ENCODE peak calls at places on chromosomes 4 and X, in seven cellular contexts. H, O, N, B, Q, C and I are unnamed samples. For H3K4me1, the result is how much of the 10 kb centered on the place peaks cover.

GRCh38 chr4:61202638-61203495 is 2.7 kb downstream of the ADGRL3 start:
- DNase-seq in H (peak), O (no peak), N (no peak), B (no peak), Q (peak), C (no peak), I (peak)

GRCh38 chr4:66920514-66920913 is 624.8 kb downstream of the CENPC start:
- DNase-seq in H (no peak), O (no peak), N (no peak), B (no peak), Q (no peak), C (no peak), I (no peak)

GRCh38 chr4:113945906-113946305 is 33.5 kb downstream of the ARSJ start:
- DNase-seq in H (no peak), O (no peak), N (peak), B (no peak), Q (no peak), C (no peak), I (no peak)

GRCh38 chr4:76067652-76068286 is 6.7 kb upstream of the ART3 start:
- DNase-seq in H (peak), O (peak), N (peak), B (peak), Q (no peak), C (no peak), I (peak)

GRCh38 chr4:48490680-48491513 is 845 bp downstream of the ZAR1 start:
- DNase-seq in H (peak), O (peak), N (no peak), B (peak), Q (no peak), C (no peak), I (peak)

GRCh38 chr4:180059216-180059881 is 2183.9 kb upstream of the TENM3 start:
- DNase-seq in H (peak), O (no peak), N (peak), B (peak), Q (peak), C (no peak), I (peak)

GRCh38 chrX:70998402-70999027 is 67.6 kb upstream of the SLC7A3 start:
- DNase-seq in H (peak), O (no peak), N (peak), B (no peak), Q (no peak), C (no peak), I (peak)

GRCh38 chr4:40555176-40555900 is 74.3 kb downstream of the RBM47 start:
- DNase-seq in H (no peak), O (no peak), N (no peak), B (no peak), Q (no peak), C (no peak), I (no peak)

GRCh38 chr4:95118507-95118906 is 360.8 kb downstream of the BMPR1B start:
- DNase-seq in H (peak), O (no peak), N (no peak), B (no peak), Q (no peak), C (no peak), I (peak)

GRCh38 chr4:40915318-40916217 is 165.8 kb downstream of the NSUN7 start:
- DNase-seq in H (no peak), O (no peak), N (peak), B (no peak), Q (peak), C (no peak), I (no peak)

GRCh38 chr4:32775049-32775448 is 2054.9 kb downstream of the PCDH7 start:
- DNase-seq in H (peak), O (no peak), N (no peak), B (no peak), Q (no peak), C (no peak), I (peak)

GRCh38 chr4:141995051-141995450 is 358.7 kb downstream of the IL15 start:
- DNase-seq in H (no peak), O (no peak), N (no peak), B (no peak), Q (no peak), C (no peak), I (no peak)

GRCh38 chr4:184401397-184402171 is 72.8 kb downstream of the IRF2 start:
- DNase-seq in H (peak), O (no peak), N (no peak), B (no peak), Q (no peak), C (no peak), I (no peak)

GRCh38 chr4:175882891-175883290 is 70.8 kb upstream of the GPM6A start:
- DNase-seq in H (no peak), O (no peak), N (no peak), B (no peak), Q (no peak), C (no peak), I (no peak)

GRCh38 chr4:79016878-79017277 is 77.6 kb upstream of the PAQR3 start:
- DNase-seq in H (no peak), O (no peak), N (no peak), B (no peak), Q (no peak), C (no peak), I (no peak)

GRCh38 chr4:77418333-77418732 is 187.3 kb upstream of the CXCL13 start:
- DNase-seq in H (peak), O (no peak), N (peak), B (no peak), Q (no peak), C (no peak), I (peak)

GRCh38 chr4:3517731-3518510 is 14.3 kb downstream of the LRPAP1 start:
- DNase-seq in H (no peak), O (peak), N (no peak), B (peak), Q (peak), C (no peak), I (no peak)

GRCh38 chr4:16893141-16893571 is 5.3 kb downstream of the LDB2 start:
- DNase-seq in H (peak), O (no peak), N (peak), B (no peak), Q (no peak), C (no peak), I (no peak)

GRCh38 chr4:108165601-108166000 is 3.1 kb downstream of the LEF1 start:
- DNase-seq in H (no peak), O (peak), N (no peak), B (no peak), Q (no peak), C (no peak), I (no peak)

DNA sequence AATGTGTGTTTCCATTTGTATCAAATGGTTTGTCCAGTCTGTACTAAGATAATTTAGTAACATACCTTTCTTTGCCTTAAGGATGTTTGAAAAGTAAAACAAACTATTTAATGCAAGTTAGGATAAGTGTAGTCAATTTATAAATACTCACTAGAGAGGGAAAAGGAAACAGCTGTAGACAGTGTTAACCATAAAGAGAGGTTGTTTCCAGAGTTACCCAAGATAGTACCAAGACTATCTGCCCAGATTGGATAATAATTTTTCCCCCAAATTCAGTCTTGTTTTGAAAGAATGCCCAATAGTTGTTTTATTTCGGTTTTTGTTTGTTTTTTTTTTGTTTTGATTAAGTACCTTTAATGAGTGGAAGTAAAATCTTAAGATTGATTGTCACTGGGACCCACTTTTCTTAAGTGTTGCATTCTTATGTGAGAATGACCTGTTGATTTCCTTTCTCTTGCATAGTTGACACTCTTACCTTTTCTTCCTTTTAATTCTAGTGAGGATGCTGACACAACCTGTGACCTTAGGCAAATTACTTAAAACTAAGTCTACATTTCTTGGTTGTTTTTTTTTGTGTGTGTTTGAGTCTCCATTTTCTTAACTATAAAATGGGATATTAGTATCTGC is 12.8 kb downstream of the AFF1 start:
- DNase-seq in H (no peak), O (no peak), N (no peak), B (no peak), Q (no peak), C (no peak), I (no peak)
- H3K4me1 ChIP-seq in H (under half), O (under half), N (under half), B (under half), Q (under half), C (under half), I (under half)

GRCh38 chr4:2065106-2065930 is 6.2 kb downstream of the NAT8L start:
- DNase-seq in H (no peak), O (peak), N (no peak), B (no peak), Q (peak), C (no peak), I (no peak)
- H3K4me1 ChIP-seq in H (under half), O (under half), N (under half), B (under half), Q (under half), C (under half), I (under half)

DNA sequence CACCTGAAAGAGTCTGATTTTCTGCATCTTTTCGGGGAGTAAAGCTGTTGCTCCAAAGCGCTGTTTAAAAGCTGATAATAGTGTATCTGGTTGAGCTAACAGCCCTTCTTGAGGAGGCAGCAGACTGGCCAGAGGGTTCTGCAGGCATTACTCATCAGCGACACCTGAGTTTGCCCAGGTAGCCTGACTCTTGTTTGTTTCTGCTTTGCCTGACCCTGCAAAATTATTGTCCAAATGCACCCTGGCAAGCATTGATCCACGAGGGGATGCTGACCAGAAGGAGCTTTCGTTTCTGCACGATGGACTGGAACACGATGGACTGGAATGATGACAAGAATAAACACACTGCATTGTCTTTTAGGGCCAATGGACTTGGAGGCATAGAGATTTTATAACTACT is 6.2 kb downstream of the CD99 start:
- DNase-seq in H (no peak), O (peak), N (peak), B (no peak), Q (no peak), C (no peak), I (no peak)
- H3K4me1 ChIP-seq in H (under half), O (half or more), N (under half), B (half or more), Q (under half), C (under half), I (under half)

GRCh38 chrX:46713672-46714487 is 45.0 kb downstream of the SLC9A7 start:
- DNase-seq in H (no peak), O (no peak), N (peak), B (no peak), Q (no peak), C (no peak), I (no peak)
- H3K4me1 ChIP-seq in H (under half), O (under half), N (under half), B (under half), Q (under half), C (under half), I (under half)

DNA sequence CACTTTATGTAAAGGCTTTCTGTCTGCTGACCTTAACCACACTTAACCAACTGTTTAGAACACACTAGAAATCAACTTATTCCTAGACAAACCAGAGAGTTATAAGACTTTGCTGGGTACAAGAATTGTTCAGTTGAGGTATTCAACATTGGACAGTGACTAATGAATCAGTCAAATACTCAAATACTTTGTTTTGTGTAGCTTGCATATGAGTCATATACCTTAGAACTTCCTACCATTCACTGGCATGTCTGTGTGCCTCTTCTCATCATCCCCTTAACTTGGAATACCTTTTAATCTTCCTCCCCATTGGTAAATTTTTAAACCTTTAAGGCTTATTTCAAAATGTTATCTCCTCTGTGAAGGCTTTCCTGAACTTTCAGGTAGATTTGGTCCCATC is 708.8 kb upstream of the GRIA3 start:
- DNase-seq in H (no peak), O (no peak), N (peak), B (no peak), Q (no peak), C (no peak), I (no peak)
- H3K4me1 ChIP-seq in H (under half), O (under half), N (under half), B (under half), Q (under half), C (under half), I (under half)

GRCh38 chr4:147801820-147802219 is 69.9 kb downstream of the ARHGAP10 start:
- DNase-seq in H (no peak), O (no peak), N (no peak), B (no peak), Q (no peak), C (no peak), I (no peak)

GRCh38 chr4:147802346-147802745 is 70.5 kb downstream of the ARHGAP10 start:
- DNase-seq in H (no peak), O (no peak), N (no peak), B (no peak), Q (no peak), C (no peak), I (no peak)

GRCh38 chr4:147793973-147794690 is 62.2 kb downstream of the ARHGAP10 start:
- DNase-seq in H (no peak), O (no peak), N (no peak), B (no peak), Q (no peak), C (no peak), I (no peak)

GRCh38 chr4:147794787-147795413 is 63.0 kb downstream of the ARHGAP10 start:
- DNase-seq in H (no peak), O (no peak), N (no peak), B (no peak), Q (no peak), C (no peak), I (no peak)

GRCh38 chr4:147799986-147800555 is 68.2 kb downstream of the ARHGAP10 start:
- DNase-seq in H (no peak), O (peak), N (no peak), B (no peak), Q (no peak), C (no peak), I (no peak)
- H3K4me1 ChIP-seq in H (under half), O (under half), N (under half), B (half or more), Q (under half), C (under half), I (under half)